ENCODE peak calls at places on chromosome 14, in four cellular contexts. R is H54; S is tibial nerve; U is stimulated activated CD4-positive, alpha-beta T cell treated with anti-CD3 and anti-CD28 coated beads, Interleukin-2, amount 100 ng/mL, for 48 hours. Q is an unnamed sample.

GRCh38 chr14:89435527-89436273 is 18.7 kb upstream of the FOXN3 start:
- DNase-seq in R (no peak), U (no peak), S (no peak), Q (no peak)

GRCh38 chr14:21069388-21070082 is 569 bp upstream of the ARHGEF40 start:
- DNase-seq in R (no peak), U (no peak), S (no peak), Q (no peak)

GRCh38 chr14:29475641-29476040 is 452.0 kb downstream of the PRKD1 start:
- DNase-seq in S (no peak), R (no peak), U (no peak), Q (no peak)

GRCh38 chr14:60331201-60332045 is 82.4 kb downstream of the PPM1A start:
- DNase-seq in U (peak), S (peak), R (peak), Q (peak)

GRCh38 chr14:93031505-93032300 is 84.0 kb downstream of the ITPK1 start:
- DNase-seq in S (no peak), R (no peak), U (no peak), Q (no peak)

GRCh38 chr14:55265197-55265596 is 6.0 kb upstream of the FBXO34 start:
- DNase-seq in U (no peak), S (no peak), R (no peak), Q (peak)

GRCh38 chr14:96905825-96906224 is 108.6 kb downstream of the VRK1 start:
- DNase-seq in S (no peak), U (no peak), R (no peak), Q (no peak)

GRCh38 chr14:78022059-78022458 is 148.1 kb upstream of the NRXN3 start:
- DNase-seq in S (no peak), R (peak), U (peak), Q (peak)

GRCh38 chr14:21454843-21455550 is 926 bp downstream of the CHD8 start:
- DNase-seq in U (no peak), R (no peak), S (no peak), Q (no peak)

GRCh38 chr14:93063393-93063792 is 52.3 kb downstream of the ITPK1 start:
- DNase-seq in S (no peak), U (no peak), R (no peak), Q (no peak)

GRCh38 chr14:103392106-103392505 is 6.9 kb downstream of the MARK3 start:
- DNase-seq in R (no peak), U (no peak), S (no peak), Q (no peak)

GRCh38 chr14:51507556-51508511 is 143.9 kb upstream of the FRMD6 start:
- DNase-seq in U (no peak), S (peak), R (no peak), Q (no peak)

GRCh38 chr14:61619494-61619893 is 75.8 kb upstream of the HIF1A start:
- DNase-seq in U (no peak), R (no peak), S (no peak), Q (no peak)

GRCh38 chr14:21001218-21001617 is 2.1 kb downstream of the SLC39A2 start:
- DNase-seq in R (no peak), S (no peak), U (no peak), Q (no peak)

GRCh38 chr14:34013714-34014055 is 62.8 kb upstream of the EGLN3 start:
- DNase-seq in U (no peak), R (no peak), S (no peak), Q (no peak)

GRCh38 chr14:75521415-75522199 is 662 bp upstream of the BATF start:
- DNase-seq in U (no peak), R (no peak), S (no peak), Q (no peak)

Q was measured in stimulated activated naive B cell treated with anti-CD40 and anti-IgM and Interleukin-4, amounts not matched to agents 10 μg/mL and 1 μg/mL and 100 μg/mL, for 72 hours.